ENCODE peak calls at places on chromosomes 16 and 17, in four cellular contexts. U, D, L and J are unnamed samples.

GRCh38 chr16:11445486-11445885 is 100.2 kb downstream of the RMI2 start:
- DNase-seq in U (no peak), D (no peak), L (no peak), J (no peak)

GRCh38 chr16:72291121-72291520 is 119.2 kb upstream of the PMFBP1 start:
- DNase-seq in U (no peak), D (no peak), L (peak; percentile 72), J (no peak)

GRCh38 chr17:70552230-70552981 is 383.1 kb downstream of the KCNJ2 start:
- DNase-seq in U (no peak), D (no peak), L (peak; percentile 65), J (no peak)

GRCh38 chr16:12519986-12520385 is 283.7 kb downstream of the CPPED1 start:
- DNase-seq in U (no peak), D (no peak), L (no peak), J (no peak)

GRCh38 chr16:1938316-1938715 is 4.7 kb downstream of the MSRB1 start:
- DNase-seq in U (no peak), D (no peak), L (no peak), J (peak; percentile 87)

GRCh38 chr17:68909066-68909465 is 46.1 kb downstream of the ABCA8 start:
- DNase-seq in U (no peak), D (peak; percentile 51), L (peak; percentile 93), J (no peak)

GRCh38 chr16:84926462-84926861 is 84.9 kb downstream of the ZDHHC7 start:
- DNase-seq in U (no peak), D (no peak), L (no peak), J (no peak)

GRCh38 chr17:28878981-28879380 is 18.6 kb downstream of the FLOT2 start:
- DNase-seq in U (peak; percentile 75), D (no peak), L (peak; percentile 52), J (no peak)

GRCh38 chr16:87317766-87318121 is 552 bp upstream of the C16orf95 start:
- DNase-seq in U (no peak), D (peak; percentile 56), L (peak; percentile 76), J (peak; percentile 70)

GRCh38 chr17:40153603-40154238 is 13.4 kb downstream of the CASC3 start:
- DNase-seq in U (no peak), D (no peak), L (no peak), J (no peak)

GRCh38 chr17:57521606-57522435 is 223.3 kb downstream of the CCDC182 start:
- DNase-seq in U (no peak), D (no peak), L (no peak), J (no peak)

GRCh38 chr16:89643769-89644300 is 13.7 kb downstream of the CHMP1A start:
- DNase-seq in U (no peak), D (no peak), L (no peak), J (no peak)

GRCh38 chr17:45022655-45023339 is 28.6 kb downstream of the DCAKD start:
- DNase-seq in U (no peak), D (no peak), L (no peak), J (no peak)
- H3K27ac ChIP-seq in U (no peak overlapping the region), D (no peak overlapping the region), L (no peak overlapping the region), J (no peak overlapping the region)

GRCh38 chr17:42027961-42028790 is 8.3 kb downstream of the NKIRAS2 start:
- DNase-seq in U (peak; percentile 77), D (no peak), L (no peak), J (peak; percentile 53)
- H3K4me3 ChIP-seq in U (no peak overlapping the region), D (no peak overlapping the region), L (no peak overlapping the region), J (no peak overlapping the region)

GRCh38 chr16:17565605-17566004 is 94.8 kb upstream of the XYLT1 start:
- DNase-seq in U (no peak), D (no peak), L (no peak), J (no peak)
- TF ChIP-seq CTCF in U (peak; percentile 3), D (no peak), L (no peak), J (no peak)

GRCh38 chr16:67842509-67843342 is 606 bp downstream of the THAP11 start:
- DNase-seq in U (peak; percentile 73), D (peak; percentile 59), L (peak; percentile 66), J (peak; percentile 50)

GRCh38 chr16:67844441-67844840 is 2.3 kb upstream of the NUTF2 start:
- DNase-seq in U (no peak), D (no peak), L (no peak), J (no peak)

GRCh38 chr16:67841198-67841815 is 813 bp upstream of the THAP11 start:
- DNase-seq in U (no peak), D (no peak), L (no peak), J (no peak)

GRCh38 chr16:67841816-67842508 is at the start of gene THAP11:
- DNase-seq in U (peak; percentile 97), D (peak; percentile 95), L (peak; percentile 97), J (peak; percentile 95)

GRCh38 chr16:67843343-67843765 is 1.2 kb downstream of the THAP11 start:
- DNase-seq in U (no peak), D (no peak), L (no peak), J (no peak)
- H3K27ac ChIP-seq in U (no peak overlapping the region), D (peak overlapping the region; percentile 97), L (no peak overlapping the region), J (no peak overlapping the region)

DNA sequence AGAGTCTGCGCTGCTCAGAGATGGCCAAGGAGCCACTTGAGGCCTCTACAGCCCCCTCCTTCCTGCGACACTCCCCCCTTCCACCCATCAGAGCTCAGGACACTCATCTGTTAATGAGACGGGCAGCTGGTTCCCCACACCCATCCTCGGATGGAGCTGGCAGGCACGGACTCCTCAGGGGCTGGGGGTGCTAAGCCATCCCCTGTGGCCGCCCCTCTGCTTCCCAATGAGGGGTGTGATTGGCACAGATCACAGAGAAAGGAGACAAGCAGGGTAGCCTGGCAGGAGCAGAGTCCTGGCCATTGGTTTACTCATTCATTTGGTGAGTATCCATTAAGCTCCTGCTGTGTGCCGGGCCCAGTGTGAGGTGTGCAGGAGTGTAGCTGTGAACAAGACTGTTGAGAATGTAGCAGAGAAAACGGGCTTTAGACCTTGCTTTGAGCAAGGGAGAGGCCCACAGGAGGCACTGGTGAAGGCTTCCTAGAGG is 12.6 kb upstream of the CRHR1 start:
- DNase-seq in U (peak; percentile 55), D (no peak), L (no peak), J (no peak)
- H3K4me3 ChIP-seq in U (no peak overlapping the region), D (no peak overlapping the region), L (no peak overlapping the region), J (no peak overlapping the region)

DNA sequence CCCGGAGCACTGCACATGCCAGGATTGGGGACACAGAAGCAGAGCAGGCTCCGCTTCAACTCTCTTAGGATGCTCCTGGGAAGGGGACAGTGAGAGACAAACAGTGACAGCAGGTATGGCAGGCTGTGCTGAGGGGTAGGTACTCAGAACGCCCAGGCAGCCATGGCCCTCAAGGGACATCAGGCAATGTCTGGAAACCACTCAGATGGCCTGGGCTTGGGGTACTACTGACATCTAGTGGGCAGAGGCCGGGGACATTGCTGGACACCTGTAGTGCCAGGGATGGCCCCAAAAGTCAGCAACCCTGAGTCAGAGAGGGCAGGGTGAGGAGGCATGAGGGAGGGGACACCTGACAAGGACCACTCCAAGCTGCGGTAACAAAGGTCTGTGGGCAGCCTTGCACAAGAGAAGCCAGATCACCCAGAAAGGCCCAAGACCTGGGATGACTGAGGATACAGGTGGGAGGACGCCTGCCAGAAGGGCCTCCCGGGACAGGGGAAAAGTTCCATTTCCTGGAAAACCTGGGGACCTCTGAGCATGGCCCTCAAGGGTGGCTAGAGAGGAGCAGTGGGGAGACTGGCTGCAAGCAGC is 21.2 kb downstream of the PEMT start:
- DNase-seq in U (peak; percentile 58), D (no peak), L (peak; percentile 34), J (peak; percentile 71)
- TF ChIP-seq CTCF in U (peak; percentile 70), D (peak; percentile 52), L (peak; percentile 46), J (peak; percentile 57)

GRCh38 chr17:77942111-77942988 is 16.2 kb upstream of the TNRC6C start:
- DNase-seq in U (no peak), D (no peak), L (peak; percentile 44), J (no peak)
- H3K27ac ChIP-seq in U (no peak overlapping the region), D (no peak overlapping the region), L (no peak overlapping the region), J (no peak overlapping the region)

GRCh38 chr16:28606291-28607115 is 3.3 kb downstream of the SULT1A1 start:
- DNase-seq in U (no peak), D (no peak), L (no peak), J (peak; percentile 37)

GRCh38 chr16:28610595-28611270 is 889 bp upstream of the SULT1A1 start:
- DNase-seq in U (no peak), D (no peak), L (no peak), J (no peak)

GRCh38 chr16:28607116-28607623 is 2.7 kb downstream of the SULT1A1 start:
- DNase-seq in U (no peak), D (no peak), L (no peak), J (no peak)

GRCh38 chr16:28604186-28604565 is 5.7 kb downstream of the SULT1A1 start:
- DNase-seq in U (no peak), D (no peak), L (no peak), J (no peak)

GRCh38 chr16:28609631-28610594 is at the start of gene SULT1A1:
- DNase-seq in U (no peak), D (peak; percentile 69), L (peak; percentile 76), J (peak; percentile 97)
- H3K4me3 ChIP-seq in U (no peak within 1 kb of the TSS), D (peak within 1 kb of the TSS; percentile 42), L (no peak within 1 kb of the TSS), J (peak within 1 kb of the TSS; percentile 73)

GRCh38 chr17:37742114-37742761 is 2.6 kb downstream of the HNF1B start:
- DNase-seq in U (peak; percentile 70), D (no peak), L (no peak), J (peak; percentile 62)
- TF ChIP-seq CTCF in U (no peak), D (no peak), L (no peak), J (no peak)